ENCODE peak calls at places on chromosomes 5 and 9, in four cellular contexts. One of them, this sample, is unnamed.

GRCh38 chr9:92614123-92614510 is 55.8 kb downstream of the IPPK start:
- DNase-seq in NCI-H1105 treated with DMSO at 0.1 percent for 48 hours: no peak
- DNase-seq in smooth muscle cell of the brain vasculature: no peak
- DNase-seq in stimulated activated CD8-positive, alpha-beta memory T cell treated with anti-CD3 and anti-CD28 coated beads, Interleukin-15, amount 100 ng/mL, for 48 hours: no peak
- DNase-seq in this sample: no peak

GRCh38 chr9:13470836-13471235 is 191.3 kb upstream of the MPDZ start:
- DNase-seq in NCI-H1105 treated with DMSO at 0.1 percent for 48 hours: no peak
- DNase-seq in smooth muscle cell of the brain vasculature: no peak
- DNase-seq in stimulated activated CD8-positive, alpha-beta memory T cell treated with anti-CD3 and anti-CD28 coated beads, Interleukin-15, amount 100 ng/mL, for 48 hours: no peak
- DNase-seq in this sample: no peak

GRCh38 chr9:37017546-37017945 is 16.5 kb downstream of the PAX5 start:
- DNase-seq in NCI-H1105 treated with DMSO at 0.1 percent for 48 hours: no peak
- DNase-seq in smooth muscle cell of the brain vasculature: no peak
- DNase-seq in stimulated activated CD8-positive, alpha-beta memory T cell treated with anti-CD3 and anti-CD28 coated beads, Interleukin-15, amount 100 ng/mL, for 48 hours: no peak
- DNase-seq in this sample: no peak

GRCh38 chr9:21677834-21678233 is 124.6 kb upstream of the MTAP start:
- DNase-seq in NCI-H1105 treated with DMSO at 0.1 percent for 48 hours: no peak
- DNase-seq in smooth muscle cell of the brain vasculature: no peak
- DNase-seq in stimulated activated CD8-positive, alpha-beta memory T cell treated with anti-CD3 and anti-CD28 coated beads, Interleukin-15, amount 100 ng/mL, for 48 hours: no peak
- DNase-seq in this sample: no peak

GRCh38 chr5:31469886-31470285 is 62.0 kb downstream of the DROSHA start:
- DNase-seq in NCI-H1105 treated with DMSO at 0.1 percent for 48 hours: no peak
- DNase-seq in smooth muscle cell of the brain vasculature: no peak
- DNase-seq in stimulated activated CD8-positive, alpha-beta memory T cell treated with anti-CD3 and anti-CD28 coated beads, Interleukin-15, amount 100 ng/mL, for 48 hours: no peak
- DNase-seq in this sample: no peak

GRCh38 chr9:96417051-96417586 is 1.1 kb downstream of the ZNF367 start:
- DNase-seq in NCI-H1105 treated with DMSO at 0.1 percent for 48 hours: peak
- DNase-seq in smooth muscle cell of the brain vasculature: peak
- DNase-seq in stimulated activated CD8-positive, alpha-beta memory T cell treated with anti-CD3 and anti-CD28 coated beads, Interleukin-15, amount 100 ng/mL, for 48 hours: peak
- DNase-seq in this sample: peak

GRCh38 chr9:133788819-133789733 is 50.9 kb upstream of the SARDH start:
- DNase-seq in NCI-H1105 treated with DMSO at 0.1 percent for 48 hours: no peak
- DNase-seq in smooth muscle cell of the brain vasculature: no peak
- DNase-seq in stimulated activated CD8-positive, alpha-beta memory T cell treated with anti-CD3 and anti-CD28 coated beads, Interleukin-15, amount 100 ng/mL, for 48 hours: no peak
- DNase-seq in this sample: no peak

GRCh38 chr5:1276930-1277329 is 17.9 kb downstream of the TERT start:
- DNase-seq in NCI-H1105 treated with DMSO at 0.1 percent for 48 hours: no peak
- DNase-seq in smooth muscle cell of the brain vasculature: no peak
- DNase-seq in stimulated activated CD8-positive, alpha-beta memory T cell treated with anti-CD3 and anti-CD28 coated beads, Interleukin-15, amount 100 ng/mL, for 48 hours: no peak
- DNase-seq in this sample: no peak

GRCh38 chr5:73654861-73655318 is 28.9 kb downstream of the ARHGEF28 start:
- DNase-seq in NCI-H1105 treated with DMSO at 0.1 percent for 48 hours: no peak
- DNase-seq in smooth muscle cell of the brain vasculature: no peak
- DNase-seq in stimulated activated CD8-positive, alpha-beta memory T cell treated with anti-CD3 and anti-CD28 coated beads, Interleukin-15, amount 100 ng/mL, for 48 hours: no peak
- DNase-seq in this sample: no peak

GRCh38 chr5:154779105-154779504 is 23.9 kb downstream of the LARP1 start:
- DNase-seq in NCI-H1105 treated with DMSO at 0.1 percent for 48 hours: no peak
- DNase-seq in smooth muscle cell of the brain vasculature: no peak
- DNase-seq in stimulated activated CD8-positive, alpha-beta memory T cell treated with anti-CD3 and anti-CD28 coated beads, Interleukin-15, amount 100 ng/mL, for 48 hours: no peak
- DNase-seq in this sample: no peak

GRCh38 chr9:5557606-5558587 is 47.6 kb downstream of the PDCD1LG2 start:
- DNase-seq in NCI-H1105 treated with DMSO at 0.1 percent for 48 hours: no peak
- DNase-seq in smooth muscle cell of the brain vasculature: no peak
- DNase-seq in stimulated activated CD8-positive, alpha-beta memory T cell treated with anti-CD3 and anti-CD28 coated beads, Interleukin-15, amount 100 ng/mL, for 48 hours: no peak
- DNase-seq in this sample: no peak

GRCh38 chr9:2083552-2083951 is 68.4 kb downstream of the SMARCA2 start:
- DNase-seq in NCI-H1105 treated with DMSO at 0.1 percent for 48 hours: no peak
- DNase-seq in smooth muscle cell of the brain vasculature: no peak
- DNase-seq in stimulated activated CD8-positive, alpha-beta memory T cell treated with anti-CD3 and anti-CD28 coated beads, Interleukin-15, amount 100 ng/mL, for 48 hours: no peak
- DNase-seq in this sample: peak

GRCh38 chr5:179601871-179602625 is 21.4 kb downstream of the HNRNPH1 start:
- DNase-seq in NCI-H1105 treated with DMSO at 0.1 percent for 48 hours: no peak
- DNase-seq in smooth muscle cell of the brain vasculature: no peak
- DNase-seq in stimulated activated CD8-positive, alpha-beta memory T cell treated with anti-CD3 and anti-CD28 coated beads, Interleukin-15, amount 100 ng/mL, for 48 hours: no peak
- DNase-seq in this sample: no peak

GRCh38 chr5:1830571-1831228 is 29.5 kb downstream of the NDUFS6 start:
- DNase-seq in NCI-H1105 treated with DMSO at 0.1 percent for 48 hours: no peak
- DNase-seq in smooth muscle cell of the brain vasculature: no peak
- DNase-seq in stimulated activated CD8-positive, alpha-beta memory T cell treated with anti-CD3 and anti-CD28 coated beads, Interleukin-15, amount 100 ng/mL, for 48 hours: no peak
- DNase-seq in this sample: no peak

GRCh38 chr5:2985718-2986117 is 234.2 kb upstream of the IRX2 start:
- DNase-seq in NCI-H1105 treated with DMSO at 0.1 percent for 48 hours: no peak
- DNase-seq in smooth muscle cell of the brain vasculature: no peak
- DNase-seq in stimulated activated CD8-positive, alpha-beta memory T cell treated with anti-CD3 and anti-CD28 coated beads, Interleukin-15, amount 100 ng/mL, for 48 hours: no peak
- DNase-seq in this sample: peak

GRCh38 chr5:154055225-154055624 is 16.5 kb downstream of the MFAP3 start:
- DNase-seq in NCI-H1105 treated with DMSO at 0.1 percent for 48 hours: no peak
- DNase-seq in smooth muscle cell of the brain vasculature: no peak
- DNase-seq in stimulated activated CD8-positive, alpha-beta memory T cell treated with anti-CD3 and anti-CD28 coated beads, Interleukin-15, amount 100 ng/mL, for 48 hours: no peak
- DNase-seq in this sample: no peak

GRCh38 chr9:93084471-93084881 is 11.5 kb upstream of the CARD19 start:
- DNase-seq in NCI-H1105 treated with DMSO at 0.1 percent for 48 hours: no peak
- DNase-seq in smooth muscle cell of the brain vasculature: no peak
- DNase-seq in stimulated activated CD8-positive, alpha-beta memory T cell treated with anti-CD3 and anti-CD28 coated beads, Interleukin-15, amount 100 ng/mL, for 48 hours: no peak
- DNase-seq in this sample: no peak

GRCh38 chr5:97936246-97936645 is 753.2 kb upstream of the RIOK2 start:
- DNase-seq in NCI-H1105 treated with DMSO at 0.1 percent for 48 hours: no peak
- DNase-seq in smooth muscle cell of the brain vasculature: no peak
- DNase-seq in stimulated activated CD8-positive, alpha-beta memory T cell treated with anti-CD3 and anti-CD28 coated beads, Interleukin-15, amount 100 ng/mL, for 48 hours: no peak
- DNase-seq in this sample: no peak

GRCh38 chr9:78866228-78867132 is 569.6 kb downstream of the PSAT1 start:
- DNase-seq in NCI-H1105 treated with DMSO at 0.1 percent for 48 hours: no peak
- DNase-seq in smooth muscle cell of the brain vasculature: no peak
- DNase-seq in stimulated activated CD8-positive, alpha-beta memory T cell treated with anti-CD3 and anti-CD28 coated beads, Interleukin-15, amount 100 ng/mL, for 48 hours: no peak
- DNase-seq in this sample: no peak

GRCh38 chr9:23088932-23089364 is 642.3 kb downstream of the DMRTA1 start:
- DNase-seq in NCI-H1105 treated with DMSO at 0.1 percent for 48 hours: no peak
- DNase-seq in smooth muscle cell of the brain vasculature: no peak
- DNase-seq in stimulated activated CD8-positive, alpha-beta memory T cell treated with anti-CD3 and anti-CD28 coated beads, Interleukin-15, amount 100 ng/mL, for 48 hours: no peak
- DNase-seq in this sample: no peak

This sample was measured in stimulated activated effector memory CD8-positive, alpha-beta T cell treated with anti-CD3 and anti-CD28 coated beads, Interleukin-12 subunit alpha, Interleukin-12 subunit beta, amount 100 ng/mL, for 72 hours.